ENCODE peak calls at places on chromosome 4, in five cellular contexts. One of them, this sample, is unnamed.

GRCh38 chr4:168421671-168422070 is 58.6 kb downstream of the DDX60L start:
- DNase-seq in GM12878: no peak
- DNase-seq in HepG2: no peak
- DNase-seq in K562: peak
- DNase-seq in endothelial cell of umbilical vein: peak
- DNase-seq in this sample: peak

GRCh38 chr4:18695733-18696527 is 674.4 kb upstream of the LCORL start:
- DNase-seq in HepG2: no peak
- DNase-seq in GM12878: no peak
- DNase-seq in endothelial cell of umbilical vein: no peak
- DNase-seq in K562: no peak
- DNase-seq in this sample: no peak

GRCh38 chr4:84966382-84967291 is at the start of gene WDFY3:
- DNase-seq in K562: peak
- DNase-seq in endothelial cell of umbilical vein: peak
- DNase-seq in HepG2: peak
- DNase-seq in GM12878: no peak
- DNase-seq in this sample: peak

GRCh38 chr4:128303986-128304385 is 16.4 kb upstream of the PGRMC2 start:
- DNase-seq in HepG2: no peak
- DNase-seq in GM12878: no peak
- DNase-seq in endothelial cell of umbilical vein: peak
- DNase-seq in K562: peak
- DNase-seq in this sample: no peak

GRCh38 chr4:36328130-36328529 is 46.7 kb downstream of the DTHD1 start:
- DNase-seq in GM12878: no peak
- DNase-seq in HepG2: no peak
- DNase-seq in K562: no peak
- DNase-seq in endothelial cell of umbilical vein: no peak
- DNase-seq in this sample: no peak

GRCh38 chr4:156829194-156829593 is 142.4 kb downstream of the PDGFC start:
- DNase-seq in GM12878: no peak
- DNase-seq in endothelial cell of umbilical vein: peak
- DNase-seq in HepG2: no peak
- DNase-seq in K562: no peak
- DNase-seq in this sample: no peak

GRCh38 chr4:5945936-5946335 is 53.0 kb upstream of the CRMP1 start:
- DNase-seq in endothelial cell of umbilical vein: no peak
- DNase-seq in GM12878: no peak
- DNase-seq in K562: no peak
- DNase-seq in HepG2: no peak
- DNase-seq in this sample: no peak

GRCh38 chr4:7964890-7965662 is 25.4 kb upstream of the AFAP1 start:
- DNase-seq in GM12878: no peak
- DNase-seq in endothelial cell of umbilical vein: peak
- DNase-seq in K562: no peak
- DNase-seq in HepG2: no peak
- DNase-seq in this sample: peak

GRCh38 chr4:156959298-156959702 is 12.3 kb downstream of the PDGFC start:
- DNase-seq in K562: no peak
- DNase-seq in HepG2: no peak
- DNase-seq in GM12878: no peak
- DNase-seq in endothelial cell of umbilical vein: no peak
- DNase-seq in this sample: no peak

GRCh38 chr4:10079951-10080873 is 36.4 kb downstream of the WDR1 start:
- DNase-seq in K562: no peak
- DNase-seq in GM12878: no peak
- DNase-seq in endothelial cell of umbilical vein: no peak
- DNase-seq in HepG2: no peak
- DNase-seq in this sample: no peak

GRCh38 chr4:48047896-48048295 is 31.3 kb downstream of the NIPAL1 start:
- DNase-seq in endothelial cell of umbilical vein: no peak
- DNase-seq in GM12878: no peak
- DNase-seq in K562: no peak
- DNase-seq in HepG2: no peak
- DNase-seq in this sample: no peak

GRCh38 chr4:141609243-141609642 is 27.1 kb upstream of the IL15 start:
- DNase-seq in endothelial cell of umbilical vein: peak
- DNase-seq in HepG2: no peak
- DNase-seq in GM12878: no peak
- DNase-seq in K562: no peak
- DNase-seq in this sample: no peak

GRCh38 chr4:13160906-13161305 is 323.2 kb downstream of the RAB28 start:
- DNase-seq in K562: no peak
- DNase-seq in GM12878: no peak
- DNase-seq in HepG2: no peak
- DNase-seq in endothelial cell of umbilical vein: no peak
- DNase-seq in this sample: no peak

GRCh38 chr4:89416968-89417367 is 109.4 kb upstream of the GPRIN3 start:
- DNase-seq in GM12878: no peak
- DNase-seq in endothelial cell of umbilical vein: no peak
- DNase-seq in K562: no peak
- DNase-seq in HepG2: no peak
- DNase-seq in this sample: no peak

GRCh38 chr4:26899991-26900390 is 39.4 kb downstream of the STIM2 start:
- DNase-seq in endothelial cell of umbilical vein: peak
- DNase-seq in HepG2: no peak
- DNase-seq in K562: no peak
- DNase-seq in GM12878: no peak
- DNase-seq in this sample: no peak
- TF ChIP-seq MYC in endothelial cell of umbilical vein: no peak
- TF ChIP-seq MYC in HepG2: no peak
- TF ChIP-seq MYC in K562: no peak
- TF ChIP-seq MYC in GM12878: no peak
- TF ChIP-seq MYC in this sample: no peak

GRCh38 chr4:133152801-133153526 is 3.9 kb downstream of the PCDH10 start:
- DNase-seq in K562: no peak
- DNase-seq in endothelial cell of umbilical vein: peak
- DNase-seq in HepG2: no peak
- DNase-seq in GM12878: no peak
- DNase-seq in this sample: no peak
- H3K4me2 ChIP-seq in K562: peak
- H3K4me2 ChIP-seq in endothelial cell of umbilical vein: peak
- H3K4me2 ChIP-seq in HepG2: no peak
- H3K4me2 ChIP-seq in GM12878: no peak
- H3K4me2 ChIP-seq in this sample: peak

GRCh38 chr4:106987314-106987713 is 48.8 kb downstream of the DKK2 start:
- DNase-seq in K562: no peak
- DNase-seq in endothelial cell of umbilical vein: no peak
- DNase-seq in HepG2: no peak
- DNase-seq in GM12878: no peak
- DNase-seq in this sample: no peak

GRCh38 chr4:106981431-106981830 is 54.7 kb downstream of the DKK2 start:
- DNase-seq in K562: no peak
- DNase-seq in GM12878: no peak
- DNase-seq in HepG2: no peak
- DNase-seq in endothelial cell of umbilical vein: no peak
- DNase-seq in this sample: no peak

GRCh38 chr4:106985830-106986229 is 50.3 kb downstream of the DKK2 start:
- DNase-seq in GM12878: no peak
- DNase-seq in K562: no peak
- DNase-seq in HepG2: no peak
- DNase-seq in endothelial cell of umbilical vein: no peak
- DNase-seq in this sample: no peak

GRCh38 chr4:106982711-106983211 is 53.4 kb downstream of the DKK2 start:
- DNase-seq in endothelial cell of umbilical vein: no peak
- DNase-seq in HepG2: no peak
- DNase-seq in GM12878: no peak
- DNase-seq in K562: no peak
- DNase-seq in this sample: no peak

GRCh38 chr4:106986486-106986885 is 49.6 kb downstream of the DKK2 start:
- DNase-seq in K562: no peak
- DNase-seq in GM12878: no peak
- DNase-seq in HepG2: no peak
- DNase-seq in endothelial cell of umbilical vein: no peak
- DNase-seq in this sample: no peak
- TF ChIP-seq MYC in K562: no peak
- TF ChIP-seq MYC in GM12878: no peak
- TF ChIP-seq MYC in HepG2: no peak
- TF ChIP-seq MYC in endothelial cell of umbilical vein: no peak
- TF ChIP-seq MYC in this sample: no peak

DNA sequence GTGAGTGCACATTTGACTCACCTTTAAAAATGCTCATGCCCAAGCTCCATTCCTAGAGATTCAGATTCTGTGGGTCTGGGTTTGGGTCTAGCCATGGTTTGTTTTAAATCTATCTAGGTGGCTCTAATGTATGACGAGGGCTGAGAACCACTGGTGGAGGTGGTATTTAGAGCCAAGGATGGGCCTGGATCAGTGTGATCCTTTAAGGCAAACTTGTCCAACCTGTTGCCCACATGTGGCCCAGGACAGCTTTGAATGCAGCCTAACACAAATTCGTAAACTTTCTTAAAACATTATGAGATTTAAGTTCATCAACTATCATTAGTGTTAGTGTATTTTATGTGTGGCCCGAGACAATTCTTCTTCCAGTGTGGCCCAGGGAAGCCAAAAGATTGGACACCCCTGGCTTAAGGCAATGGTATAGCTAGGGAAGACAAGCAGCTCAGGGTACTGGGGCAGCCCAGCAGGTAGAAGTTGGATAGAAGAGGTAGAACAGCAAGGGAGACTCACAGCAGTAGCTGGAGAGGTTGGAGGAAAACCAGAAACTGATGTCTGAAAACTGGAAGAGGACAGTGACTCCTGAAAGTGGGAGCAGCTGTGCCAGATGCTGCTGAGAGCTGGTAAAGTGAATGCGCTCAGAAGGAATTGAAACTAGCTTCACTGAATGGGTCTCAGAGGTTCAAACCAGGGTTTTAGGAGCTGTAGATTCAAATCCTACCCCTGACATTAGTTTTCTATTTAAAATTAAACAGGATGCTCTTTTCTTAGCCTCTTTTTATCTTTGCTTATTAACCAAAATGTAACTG is 18.2 kb downstream of the ADD1 start:
- DNase-seq in endothelial cell of umbilical vein: no peak
- DNase-seq in HepG2: no peak
- DNase-seq in K562: no peak
- DNase-seq in GM12878: no peak
- DNase-seq in this sample: no peak
- H3K4me2 ChIP-seq in endothelial cell of umbilical vein: no peak
- H3K4me2 ChIP-seq in HepG2: peak
- H3K4me2 ChIP-seq in K562: no peak
- H3K4me2 ChIP-seq in GM12878: peak
- H3K4me2 ChIP-seq in this sample: peak